ENCODE peak calls at places on chromosomes 4 and X, in eight cellular contexts. One of them, this sample, is unnamed.

GRCh38 chrX:79107891-79108718 is 36.4 kb upstream of the GPR174 start:
- DNase-seq in DND-41: no peak
- DNase-seq in CD4-positive, alpha-beta T cell: no peak
- DNase-seq in ascending aorta: no peak
- DNase-seq in PC-3: no peak
- DNase-seq in GM23248: no peak
- DNase-seq in AG04450: no peak
- DNase-seq in IMR-90: no peak
- DNase-seq in this sample: no peak

GRCh38 chrX:14039344-14039743 is 9.7 kb upstream of the GEMIN8 start:
- DNase-seq in DND-41: peak
- DNase-seq in CD4-positive, alpha-beta T cell: peak
- DNase-seq in ascending aorta: no peak
- DNase-seq in PC-3: peak
- DNase-seq in GM23248: peak
- DNase-seq in AG04450: no peak
- DNase-seq in IMR-90: peak
- DNase-seq in this sample: no peak

GRCh38 chr4:184697956-184698355 is 35.9 kb downstream of the CENPU start:
- DNase-seq in DND-41: no peak
- DNase-seq in CD4-positive, alpha-beta T cell: no peak
- DNase-seq in ascending aorta: no peak
- DNase-seq in PC-3: no peak
- DNase-seq in GM23248: no peak
- DNase-seq in AG04450: no peak
- DNase-seq in IMR-90: no peak
- DNase-seq in this sample: no peak

GRCh38 chr4:157674699-157675098 is 454.2 kb downstream of the GRIA2 start:
- DNase-seq in DND-41: no peak
- DNase-seq in CD4-positive, alpha-beta T cell: no peak
- DNase-seq in ascending aorta: no peak
- DNase-seq in PC-3: no peak
- DNase-seq in GM23248: no peak
- DNase-seq in AG04450: no peak
- DNase-seq in IMR-90: no peak
- DNase-seq in this sample: no peak

GRCh38 chr4:25358515-25359275 is 18.4 kb upstream of the ANAPC4 start:
- DNase-seq in DND-41: peak
- DNase-seq in CD4-positive, alpha-beta T cell: no peak
- DNase-seq in ascending aorta: no peak
- DNase-seq in PC-3: peak
- DNase-seq in GM23248: no peak
- DNase-seq in AG04450: no peak
- DNase-seq in IMR-90: no peak
- DNase-seq in this sample: peak

GRCh38 chr4:88091378-88091777 is 67.1 kb downstream of the ABCG2 start:
- DNase-seq in DND-41: no peak
- DNase-seq in CD4-positive, alpha-beta T cell: no peak
- DNase-seq in ascending aorta: no peak
- DNase-seq in PC-3: no peak
- DNase-seq in GM23248: no peak
- DNase-seq in AG04450: no peak
- DNase-seq in IMR-90: no peak
- DNase-seq in this sample: no peak

GRCh38 chr4:62271107-62271506 is 1071.0 kb downstream of the ADGRL3 start:
- DNase-seq in DND-41: no peak
- DNase-seq in CD4-positive, alpha-beta T cell: no peak
- DNase-seq in ascending aorta: no peak
- DNase-seq in PC-3: no peak
- DNase-seq in GM23248: no peak
- DNase-seq in AG04450: no peak
- DNase-seq in IMR-90: no peak
- DNase-seq in this sample: no peak

GRCh38 chrX:155768036-155768769 is 112.9 kb upstream of the VAMP7 start:
- DNase-seq in DND-41: no peak
- DNase-seq in CD4-positive, alpha-beta T cell: no peak
- DNase-seq in ascending aorta: no peak
- DNase-seq in PC-3: no peak
- DNase-seq in GM23248: peak
- DNase-seq in AG04450: no peak
- DNase-seq in IMR-90: peak
- DNase-seq in this sample: no peak

GRCh38 chr4:857461-857860 is 31.5 kb upstream of the CPLX1 start:
- DNase-seq in DND-41: no peak
- DNase-seq in CD4-positive, alpha-beta T cell: no peak
- DNase-seq in ascending aorta: no peak
- DNase-seq in PC-3: no peak
- DNase-seq in GM23248: no peak
- DNase-seq in AG04450: no peak
- DNase-seq in IMR-90: no peak
- DNase-seq in this sample: no peak

GRCh38 chr4:82753238-82753637 is 45.4 kb downstream of the SCD5 start:
- DNase-seq in DND-41: no peak
- DNase-seq in CD4-positive, alpha-beta T cell: no peak
- DNase-seq in ascending aorta: no peak
- DNase-seq in PC-3: no peak
- DNase-seq in GM23248: no peak
- DNase-seq in AG04450: no peak
- DNase-seq in IMR-90: no peak
- DNase-seq in this sample: no peak

GRCh38 chr4:42497142-42497541 is 99.9 kb downstream of the SHISA3 start:
- DNase-seq in DND-41: no peak
- DNase-seq in CD4-positive, alpha-beta T cell: no peak
- DNase-seq in ascending aorta: no peak
- DNase-seq in PC-3: no peak
- DNase-seq in GM23248: no peak
- DNase-seq in AG04450: no peak
- DNase-seq in IMR-90: no peak
- DNase-seq in this sample: no peak

GRCh38 chr4:133584714-133585113 is 435.6 kb downstream of the PCDH10 start:
- DNase-seq in DND-41: no peak
- DNase-seq in CD4-positive, alpha-beta T cell: no peak
- DNase-seq in ascending aorta: no peak
- DNase-seq in PC-3: peak
- DNase-seq in GM23248: peak
- DNase-seq in AG04450: no peak
- DNase-seq in IMR-90: no peak
- DNase-seq in this sample: no peak

GRCh38 chr4:133594246-133595207 is 445.4 kb downstream of the PCDH10 start:
- DNase-seq in DND-41: no peak
- DNase-seq in CD4-positive, alpha-beta T cell: no peak
- DNase-seq in ascending aorta: no peak
- DNase-seq in PC-3: peak
- DNase-seq in GM23248: peak
- DNase-seq in AG04450: no peak
- DNase-seq in IMR-90: peak
- DNase-seq in this sample: peak

GRCh38 chrX:125131146-125131545 is 188.5 kb upstream of the TEX13C start:
- DNase-seq in DND-41: no peak
- DNase-seq in CD4-positive, alpha-beta T cell: no peak
- DNase-seq in ascending aorta: no peak
- DNase-seq in PC-3: peak
- DNase-seq in GM23248: peak
- DNase-seq in AG04450: no peak
- DNase-seq in IMR-90: no peak
- DNase-seq in this sample: no peak

GRCh38 chr4:130849985-130850632 is 1754.2 kb downstream of the C4orf33 start:
- DNase-seq in DND-41: no peak
- DNase-seq in CD4-positive, alpha-beta T cell: no peak
- DNase-seq in ascending aorta: no peak
- DNase-seq in PC-3: no peak
- DNase-seq in GM23248: no peak
- DNase-seq in AG04450: no peak
- DNase-seq in IMR-90: no peak
- DNase-seq in this sample: no peak

GRCh38 chr4:95102391-95102790 is 344.6 kb downstream of the BMPR1B start:
- DNase-seq in DND-41: no peak
- DNase-seq in CD4-positive, alpha-beta T cell: no peak
- DNase-seq in ascending aorta: no peak
- DNase-seq in PC-3: peak
- DNase-seq in GM23248: no peak
- DNase-seq in AG04450: no peak
- DNase-seq in IMR-90: no peak
- DNase-seq in this sample: no peak

GRCh38 chrX:109830704-109831206 is 97.7 kb upstream of the ACSL4 start:
- DNase-seq in DND-41: no peak
- DNase-seq in CD4-positive, alpha-beta T cell: no peak
- DNase-seq in ascending aorta: no peak
- DNase-seq in PC-3: peak
- DNase-seq in GM23248: peak
- DNase-seq in AG04450: peak
- DNase-seq in IMR-90: peak
- DNase-seq in this sample: no peak

GRCh38 chr4:142314183-142314582 is 531.9 kb downstream of the INPP4B start:
- DNase-seq in DND-41: peak
- DNase-seq in CD4-positive, alpha-beta T cell: no peak
- DNase-seq in ascending aorta: no peak
- DNase-seq in PC-3: no peak
- DNase-seq in GM23248: no peak
- DNase-seq in AG04450: no peak
- DNase-seq in IMR-90: no peak
- DNase-seq in this sample: no peak

GRCh38 chrX:3811331-3812311 is 98.2 kb upstream of the PRKX start:
- DNase-seq in DND-41: peak
- DNase-seq in CD4-positive, alpha-beta T cell: peak
- DNase-seq in ascending aorta: no peak
- DNase-seq in PC-3: no peak
- DNase-seq in GM23248: peak
- DNase-seq in AG04450: no peak
- DNase-seq in IMR-90: peak
- DNase-seq in this sample: no peak

GRCh38 chrX:119488749-119489148 is 20.5 kb downstream of the SLC25A5 start:
- DNase-seq in DND-41: peak
- DNase-seq in CD4-positive, alpha-beta T cell: no peak
- DNase-seq in ascending aorta: no peak
- DNase-seq in PC-3: peak
- DNase-seq in GM23248: peak
- DNase-seq in AG04450: no peak
- DNase-seq in IMR-90: peak
- DNase-seq in this sample: no peak

GRCh38 chr4:30959781-30960485 is 239.8 kb downstream of the PCDH7 start:
- DNase-seq in DND-41: no peak
- DNase-seq in CD4-positive, alpha-beta T cell: no peak
- DNase-seq in ascending aorta: no peak
- DNase-seq in PC-3: no peak
- DNase-seq in GM23248: no peak
- DNase-seq in AG04450: no peak
- DNase-seq in IMR-90: no peak
- DNase-seq in this sample: no peak

GRCh38 chrX:65601530-65602281 is 65.7 kb upstream of the MSN start:
- DNase-seq in DND-41: peak
- DNase-seq in CD4-positive, alpha-beta T cell: peak
- DNase-seq in ascending aorta: peak
- DNase-seq in PC-3: peak
- DNase-seq in GM23248: peak
- DNase-seq in AG04450: peak
- DNase-seq in IMR-90: peak
- DNase-seq in this sample: no peak

GRCh38 chrX:131741103-131741581 is 197.3 kb downstream of the OR13H1 start:
- DNase-seq in DND-41: no peak
- DNase-seq in CD4-positive, alpha-beta T cell: no peak
- DNase-seq in ascending aorta: peak
- DNase-seq in PC-3: no peak
- DNase-seq in GM23248: no peak
- DNase-seq in AG04450: no peak
- DNase-seq in IMR-90: peak
- DNase-seq in this sample: no peak

GRCh38 chrX:23786268-23786815 is 3.4 kb downstream of the SAT1 start:
- DNase-seq in DND-41: no peak
- DNase-seq in CD4-positive, alpha-beta T cell: no peak
- DNase-seq in ascending aorta: peak
- DNase-seq in PC-3: no peak
- DNase-seq in GM23248: peak
- DNase-seq in AG04450: no peak
- DNase-seq in IMR-90: no peak
- DNase-seq in this sample: no peak

GRCh38 chr4:40682298-40683101 is 52.8 kb upstream of the RBM47 start:
- DNase-seq in DND-41: no peak
- DNase-seq in CD4-positive, alpha-beta T cell: no peak
- DNase-seq in ascending aorta: no peak
- DNase-seq in PC-3: no peak
- DNase-seq in GM23248: no peak
- DNase-seq in AG04450: no peak
- DNase-seq in IMR-90: no peak
- DNase-seq in this sample: no peak

GRCh38 chr4:10416441-10416840 is 40.8 kb downstream of the ZNF518B start:
- DNase-seq in DND-41: peak
- DNase-seq in CD4-positive, alpha-beta T cell: no peak
- DNase-seq in ascending aorta: no peak
- DNase-seq in PC-3: no peak
- DNase-seq in GM23248: no peak
- DNase-seq in AG04450: no peak
- DNase-seq in IMR-90: no peak
- DNase-seq in this sample: no peak

GRCh38 chrX:72142931-72143709 is 11.4 kb upstream of the RTL5 start:
- DNase-seq in DND-41: no peak
- DNase-seq in CD4-positive, alpha-beta T cell: no peak
- DNase-seq in ascending aorta: no peak
- DNase-seq in PC-3: no peak
- DNase-seq in GM23248: no peak
- DNase-seq in AG04450: no peak
- DNase-seq in IMR-90: no peak
- DNase-seq in this sample: no peak

GRCh38 chr4:52658671-52659015 is 458 bp downstream of the USP46 start:
- DNase-seq in DND-41: peak
- DNase-seq in CD4-positive, alpha-beta T cell: no peak
- DNase-seq in ascending aorta: no peak
- DNase-seq in PC-3: no peak
- DNase-seq in GM23248: peak
- DNase-seq in AG04450: no peak
- DNase-seq in IMR-90: no peak
- DNase-seq in this sample: no peak
- H3K27ac ChIP-seq in DND-41: peak
- H3K27ac ChIP-seq in CD4-positive, alpha-beta T cell: no peak
- H3K27ac ChIP-seq in ascending aorta: peak
- H3K27ac ChIP-seq in PC-3: no peak
- H3K27ac ChIP-seq in GM23248: peak
- H3K27ac ChIP-seq in AG04450: no peak
- H3K27ac ChIP-seq in IMR-90: peak
- H3K27ac ChIP-seq in this sample: peak

GRCh38 chr4:151799417-151800030 is 38.7 kb upstream of the GATB start:
- DNase-seq in DND-41: no peak
- DNase-seq in CD4-positive, alpha-beta T cell: no peak
- DNase-seq in ascending aorta: no peak
- DNase-seq in PC-3: no peak
- DNase-seq in GM23248: no peak
- DNase-seq in AG04450: no peak
- DNase-seq in IMR-90: no peak
- DNase-seq in this sample: no peak
- H3K27ac ChIP-seq in DND-41: no peak
- H3K27ac ChIP-seq in CD4-positive, alpha-beta T cell: no peak
- H3K27ac ChIP-seq in ascending aorta: no peak
- H3K27ac ChIP-seq in PC-3: no peak
- H3K27ac ChIP-seq in GM23248: no peak
- H3K27ac ChIP-seq in AG04450: no peak
- H3K27ac ChIP-seq in IMR-90: no peak
- H3K27ac ChIP-seq in this sample: no peak

GRCh38 chr4:153267013-153267412 is 62.8 kb downstream of the TRIM2 start:
- DNase-seq in DND-41: no peak
- DNase-seq in CD4-positive, alpha-beta T cell: no peak
- DNase-seq in ascending aorta: no peak
- DNase-seq in PC-3: no peak
- DNase-seq in GM23248: no peak
- DNase-seq in AG04450: peak
- DNase-seq in IMR-90: peak
- DNase-seq in this sample: no peak
- H3K27ac ChIP-seq in DND-41: no peak
- H3K27ac ChIP-seq in CD4-positive, alpha-beta T cell: no peak
- H3K27ac ChIP-seq in ascending aorta: no peak
- H3K27ac ChIP-seq in PC-3: no peak
- H3K27ac ChIP-seq in GM23248: no peak
- H3K27ac ChIP-seq in AG04450: no peak
- H3K27ac ChIP-seq in IMR-90: no peak
- H3K27ac ChIP-seq in this sample: no peak

GRCh38 chr4:6910340-6910959 is 824 bp downstream of the TBC1D14 start:
- DNase-seq in DND-41: peak
- DNase-seq in CD4-positive, alpha-beta T cell: no peak
- DNase-seq in ascending aorta: no peak
- DNase-seq in PC-3: peak
- DNase-seq in GM23248: peak
- DNase-seq in AG04450: no peak
- DNase-seq in IMR-90: no peak
- DNase-seq in this sample: no peak
- H3K27ac ChIP-seq in DND-41: peak
- H3K27ac ChIP-seq in CD4-positive, alpha-beta T cell: peak
- H3K27ac ChIP-seq in ascending aorta: peak
- H3K27ac ChIP-seq in PC-3: no peak
- H3K27ac ChIP-seq in GM23248: no peak
- H3K27ac ChIP-seq in AG04450: no peak
- H3K27ac ChIP-seq in IMR-90: no peak
- H3K27ac ChIP-seq in this sample: no peak